ENCODE peak calls at places on chromosomes 5 and 9, in eight cellular contexts. L, P, X, I, J, Q, S and H are unnamed samples.

GRCh38 chr9:131578778-131579504 is 33.6 kb downstream of the PRRT1B start:
- DNase-seq in S (peak), X (peak), J (no peak), L (peak), P (no peak), I (no peak), Q (no peak), H (no peak)

GRCh38 chr9:27618066-27618465 is 44.8 kb upstream of the C9orf72 start:
- DNase-seq in S (no peak), L (no peak), Q (no peak), X (no peak), I (no peak), J (no peak), P (no peak), H (no peak)

GRCh38 chr5:173035904-173036707 is 20.0 kb upstream of the CREBRF start:
- DNase-seq in S (no peak), I (no peak), X (peak), J (no peak), L (no peak), Q (no peak), P (no peak), H (no peak)

GRCh38 chr5:120007619-120008018 is 378.3 kb downstream of the FAM170A start:
- DNase-seq in P (no peak), S (no peak), J (no peak), X (no peak), L (no peak), I (no peak), Q (no peak), H (no peak)

GRCh38 chr5:33892419-33893151 is 795 bp upstream of the ADAMTS12 start:
- DNase-seq in Q (no peak), P (peak), X (no peak), L (peak), I (peak), S (no peak), J (peak), H (peak)

GRCh38 chr9:18385676-18386075 is 88.3 kb upstream of the ADAMTSL1 start:
- DNase-seq in I (no peak), P (no peak), J (no peak), S (no peak), Q (no peak), X (no peak), L (no peak), H (no peak)

GRCh38 chr5:165920655-165921054 is 2370.8 kb upstream of the WWC1 start:
- DNase-seq in L (no peak), S (no peak), I (no peak), X (no peak), J (no peak), P (no peak), Q (no peak), H (no peak)

GRCh38 chr9:96553070-96553469 is 66.6 kb downstream of the CDC14B start:
- DNase-seq in I (peak), J (no peak), S (no peak), L (no peak), Q (no peak), X (no peak), P (no peak), H (no peak)

GRCh38 chr5:146059349-146060220 is 45.8 kb downstream of the PLAC8L1 start:
- DNase-seq in P (no peak), X (no peak), Q (no peak), I (no peak), L (no peak), J (no peak), S (peak), H (no peak)

GRCh38 chr9:15276328-15276969 is 30.6 kb downstream of the TTC39B start:
- DNase-seq in P (no peak), I (no peak), L (no peak), Q (no peak), S (no peak), X (peak), J (no peak), H (no peak)

GRCh38 chr9:109181284-109181683 is 14.2 kb upstream of the FRRS1L start:
- DNase-seq in P (no peak), Q (no peak), I (no peak), L (no peak), S (no peak), J (no peak), X (no peak), H (no peak)

GRCh38 chr5:113067635-113068344 is 91.2 kb downstream of the DCP2 start:
- DNase-seq in P (no peak), Q (no peak), J (no peak), I (no peak), X (no peak), L (no peak), S (peak), H (no peak)

GRCh38 chr9:98374385-98375051 is 119.1 kb upstream of the TBC1D2 start:
- DNase-seq in P (no peak), Q (no peak), I (peak), S (no peak), J (no peak), L (no peak), X (peak), H (no peak)

GRCh38 chr5:58348996-58349728 is 110.7 kb downstream of the PLK2 start:
- DNase-seq in L (no peak), I (no peak), X (no peak), J (no peak), Q (no peak), S (no peak), P (no peak), H (no peak)

GRCh38 chr5:20030125-20030524 is 42.1 kb upstream of the CDH18 start:
- DNase-seq in L (no peak), J (no peak), I (no peak), P (no peak), Q (no peak), X (no peak), S (no peak), H (no peak)

GRCh38 chr9:111066427-111066826 is 28.2 kb upstream of the LPAR1 start:
- DNase-seq in L (no peak), Q (no peak), S (no peak), J (no peak), P (no peak), I (no peak), X (no peak), H (no peak)

GRCh38 chr5:138686668-138687067 is 66.6 kb upstream of the CTNNA1 start:
- DNase-seq in P (no peak), I (no peak), J (no peak), S (no peak), L (no peak), Q (no peak), X (no peak), H (no peak)

GRCh38 chr9:20403346-20403745 is 219.0 kb downstream of the MLLT3 start:
- DNase-seq in P (no peak), J (no peak), Q (no peak), L (no peak), X (no peak), I (no peak), S (no peak), H (no peak)

GRCh38 chr5:137073192-137073591 is 425.9 kb downstream of the SPOCK1 start:
- DNase-seq in Q (no peak), J (no peak), X (no peak), P (no peak), S (no peak), L (no peak), I (no peak), H (no peak)

GRCh38 chr9:99253134-99253533 is 31.1 kb downstream of the SEC61B start:
- DNase-seq in X (no peak), J (no peak), Q (no peak), L (no peak), P (no peak), I (no peak), S (no peak), H (no peak)

GRCh38 chr9:75019022-75019421 is 9.1 kb downstream of the CARNMT1 start:
- DNase-seq in J (no peak), S (no peak), I (no peak), X (no peak), Q (no peak), P (no peak), L (no peak), H (no peak)

GRCh38 chr5:51279983-51280382 is 103.3 kb upstream of the ISL1 start:
- DNase-seq in Q (no peak), P (no peak), X (no peak), S (no peak), I (no peak), L (no peak), J (no peak), H (no peak)

GRCh38 chr5:96714951-96715451 is 52.8 kb downstream of the CAST start:
- DNase-seq in S (no peak), L (no peak), P (peak), Q (peak), X (peak), I (peak), J (no peak), H (peak)
- H3K27ac ChIP-seq in S (peak), L (no peak), P (peak), Q (no peak), X (peak), I (peak), J (peak), H (peak)

GRCh38 chr5:38208782-38209378 is 49.5 kb upstream of the EGFLAM start:
- DNase-seq in J (no peak), X (no peak), P (no peak), L (peak), S (no peak), Q (peak), I (peak), H (no peak)
- TF ChIP-seq CTCF in J (peak), X (no peak), P (peak), L (peak), S (no peak), Q (peak), I (peak), H (no peak)

DNA sequence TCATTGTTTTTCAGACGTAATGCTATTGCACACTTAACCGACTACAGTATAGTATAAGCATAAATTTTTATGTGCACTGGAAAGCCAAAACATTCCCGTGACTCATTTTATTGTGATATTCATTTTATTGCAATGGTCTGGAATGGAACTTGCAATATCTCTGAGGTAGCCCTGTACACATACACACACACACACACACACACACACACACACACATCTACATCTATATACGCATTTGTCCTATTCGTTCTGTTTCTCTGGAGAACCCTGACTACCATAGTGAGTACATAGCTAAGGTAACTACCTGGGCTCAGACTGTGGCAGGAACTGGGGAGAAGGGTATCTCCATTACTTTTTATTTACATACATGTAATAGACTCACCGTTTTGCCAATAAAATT is 73.8 kb upstream of the PLPP1 start:
- DNase-seq in S (no peak), Q (no peak), P (no peak), I (no peak), L (no peak), X (no peak), J (no peak), H (no peak)
- TF ChIP-seq POLR2A in S (no peak), Q (no peak), P (no peak), I (no peak), L (no peak), X (no peak), J (no peak), H (no peak)

DNA sequence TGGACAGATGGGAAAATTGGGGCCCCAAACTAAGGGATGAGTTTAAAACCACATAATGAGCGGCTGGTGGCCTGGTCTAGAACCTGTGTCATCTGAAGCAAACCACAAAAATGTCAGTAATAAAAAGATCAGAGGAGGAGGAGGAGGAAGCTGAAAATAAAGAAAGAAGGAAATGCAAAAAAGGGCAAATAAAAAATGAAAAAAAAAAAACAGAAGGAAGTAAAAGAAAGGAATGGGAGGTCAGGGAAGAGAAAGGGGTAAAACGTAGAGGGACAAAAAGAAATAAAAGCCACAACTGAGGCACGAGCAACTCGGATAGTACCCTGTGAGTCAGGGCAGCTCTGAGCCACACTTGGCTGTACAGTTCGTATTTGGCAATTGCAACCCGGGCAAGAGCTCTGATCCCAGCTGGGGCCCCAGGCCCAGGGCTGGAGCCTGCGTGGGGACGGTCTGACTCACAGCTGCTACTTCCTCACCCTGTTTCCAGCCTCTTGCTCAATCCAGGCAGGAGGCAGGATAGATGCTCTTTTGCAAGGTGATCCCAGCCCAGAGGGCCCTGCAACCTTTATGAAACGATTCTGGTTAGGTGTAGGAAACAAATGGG is 137.9 kb upstream of the TRIM32 start:
- DNase-seq in I (peak), J (no peak), Q (peak), S (peak), X (peak), L (peak), P (peak), H (peak)
- H3K27ac ChIP-seq in I (peak), J (no peak), Q (peak), S (no peak), X (no peak), L (no peak), P (peak), H (peak)

GRCh38 chr5:91641730-91642350 is 258.7 kb upstream of the ARRDC3 start:
- DNase-seq in X (no peak), I (peak), S (no peak), L (no peak), Q (peak), P (no peak), J (no peak), H (no peak)
- TF ChIP-seq CTCF in X (peak), I (peak), S (no peak), L (no peak), Q (peak), P (peak), J (peak), H (peak)

GRCh38 chr9:113522858-113523257 is 59.3 kb downstream of the RGS3 start:
- DNase-seq in Q (no peak), I (no peak), P (no peak), S (no peak), L (no peak), X (no peak), J (no peak), H (no peak)

GRCh38 chr9:113523421-113524141 is 60.1 kb downstream of the RGS3 start:
- DNase-seq in I (no peak), S (no peak), Q (no peak), P (peak), L (peak), J (no peak), X (peak), H (no peak)

GRCh38 chr9:113525831-113526230 is 62.3 kb downstream of the RGS3 start:
- DNase-seq in I (no peak), J (no peak), L (no peak), Q (no peak), S (no peak), P (no peak), X (no peak), H (no peak)

GRCh38 chr9:113525208-113525607 is 61.7 kb downstream of the RGS3 start:
- DNase-seq in L (no peak), P (no peak), J (no peak), S (no peak), Q (no peak), X (no peak), I (no peak), H (no peak)

DNA sequence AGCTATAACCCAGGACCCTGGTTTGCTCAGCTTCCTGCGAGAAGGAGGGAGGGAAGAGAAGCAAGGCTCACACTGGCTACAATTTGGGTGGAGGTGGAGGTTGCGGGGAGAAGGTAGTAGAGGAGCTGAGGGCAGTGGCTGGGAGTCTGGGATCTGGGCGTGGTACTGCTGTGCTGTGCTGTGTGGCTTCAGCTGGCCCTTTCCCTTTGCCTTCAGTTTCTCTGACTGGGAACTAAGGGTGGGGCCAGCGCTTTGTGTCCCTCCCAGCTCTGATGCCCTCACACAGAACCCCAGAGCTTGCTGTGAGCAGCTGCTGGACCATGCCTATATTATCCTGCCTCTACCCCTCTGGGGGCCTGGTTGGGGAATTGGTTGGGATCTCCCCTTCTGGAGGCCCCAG is 60.9 kb downstream of the RGS3 start:
- DNase-seq in I (no peak), P (no peak), L (no peak), Q (no peak), S (no peak), J (no peak), X (peak), H (no peak)
- TF ChIP-seq POLR2A in I (no peak), P (no peak), L (no peak), Q (no peak), S (no peak), J (no peak), X (peak), H (no peak)

GRCh38 chr9:129759804-129760502 is 7.1 kb upstream of the PTGES start:
- DNase-seq in L (no peak), P (no peak), J (no peak), S (no peak), X (no peak), I (no peak), Q (no peak), H (no peak)
- H3K27ac ChIP-seq in L (no peak), P (no peak), J (peak), S (no peak), X (no peak), I (no peak), Q (no peak), H (no peak)

GRCh38 chr9:124479947-124480620 is 27.1 kb downstream of the NR5A1 start:
- DNase-seq in S (no peak), P (no peak), Q (no peak), I (no peak), J (no peak), L (no peak), X (no peak), H (no peak)

GRCh38 chr9:124481115-124481514 is 26.1 kb downstream of the NR5A1 start:
- DNase-seq in I (no peak), X (no peak), S (no peak), Q (no peak), L (no peak), J (no peak), P (no peak), H (no peak)

GRCh38 chr9:124480621-124480981 is 26.6 kb downstream of the NR5A1 start:
- DNase-seq in J (no peak), L (no peak), X (no peak), I (peak), P (no peak), S (no peak), Q (peak), H (no peak)

GRCh38 chr9:124478014-124478753 is 27.9 kb downstream of the ADGRD2 start:
- DNase-seq in X (no peak), S (no peak), L (no peak), J (no peak), P (no peak), Q (no peak), I (no peak), H (no peak)

DNA sequence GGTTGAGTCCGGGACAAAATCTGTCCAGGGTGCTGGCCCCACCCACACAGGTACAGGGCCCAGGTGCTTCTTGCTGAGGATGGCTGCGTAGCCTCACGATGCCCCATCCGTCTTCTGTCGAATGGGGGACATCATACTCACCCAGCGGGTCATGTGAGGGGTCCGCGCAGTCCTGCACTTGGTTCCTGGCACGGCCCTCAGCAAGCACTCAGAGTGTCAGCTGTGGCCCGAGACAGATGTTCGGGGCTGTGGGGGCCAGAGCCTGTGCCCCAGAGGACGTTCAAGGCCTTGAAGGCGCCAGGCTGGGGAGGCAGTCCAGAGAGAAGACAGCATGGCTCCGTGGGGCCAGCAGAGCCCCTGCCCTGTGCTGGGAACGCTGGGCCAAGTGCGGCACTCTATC is 27.8 kb downstream of the NR5A1 start:
- DNase-seq in S (no peak), X (no peak), P (no peak), L (no peak), Q (no peak), J (no peak), I (no peak), H (no peak)
- TF ChIP-seq CTCF in S (no peak), X (no peak), P (no peak), L (no peak), Q (no peak), J (no peak), I (no peak), H (no peak)

DNA sequence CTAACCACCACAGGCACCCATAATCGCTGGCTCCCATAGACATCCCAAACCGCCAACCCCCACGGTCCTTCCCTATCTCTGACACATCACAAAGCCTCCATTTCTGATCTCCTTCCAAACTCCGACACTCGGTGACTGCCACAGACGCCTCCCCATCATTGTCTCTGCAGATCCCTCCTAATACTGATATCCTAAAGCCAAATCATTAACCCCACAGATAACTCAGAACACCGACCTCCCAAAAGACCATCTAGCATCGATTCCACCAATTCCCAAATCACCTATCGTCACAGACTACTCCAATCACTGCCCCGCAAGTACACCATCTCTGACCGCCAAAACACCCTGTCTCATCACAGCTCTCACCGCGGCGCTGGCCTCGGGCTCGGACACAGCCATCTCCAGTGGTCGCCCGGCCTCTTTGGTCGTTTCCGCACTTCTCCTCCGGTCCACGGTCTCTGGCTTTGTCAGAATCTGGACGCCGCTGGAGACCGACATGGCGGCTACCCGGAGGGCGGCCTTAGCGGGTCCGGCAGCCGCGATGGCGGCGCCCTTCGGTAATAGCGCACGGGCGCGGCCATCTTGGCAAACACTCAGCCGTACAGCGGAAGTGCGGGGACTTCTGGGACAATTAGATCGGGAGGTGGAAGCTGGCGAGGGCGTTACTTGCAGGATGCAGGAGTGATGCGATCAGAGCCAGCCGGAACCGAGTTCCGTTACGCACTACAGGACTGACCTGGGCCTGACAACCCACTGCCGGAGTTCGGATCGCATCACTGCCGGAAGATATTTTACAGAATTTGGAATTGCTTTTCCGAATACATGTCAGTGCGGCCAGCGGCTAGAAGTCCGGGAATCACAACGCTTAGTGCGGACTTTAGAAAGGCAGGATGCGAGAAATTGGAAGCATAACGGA is at the start of gene ZFP37:
- DNase-seq in I (peak), L (peak), J (peak), X (peak), S (peak), Q (peak), P (peak), H (peak)
- TF ChIP-seq POLR2A in I (peak), L (peak), J (peak), X (no peak), S (no peak), Q (no peak), P (peak), H (peak)